ENCODE peak calls at places on chromosomes 6 and 20, in ten cellular contexts. E, S, T, L, X, P, Q, B, G and Z are unnamed samples.

GRCh38 chr6:35359744-35360348 is 17.5 kb downstream of the PPARD start:
- ATAC-seq in X (peak), Q (peak), P (peak), G (peak), B (no peak), S (peak), T (no peak), L (no peak), E (peak), Z (no peak)

GRCh38 chr20:2713285-2713684 is 20.7 kb downstream of the EBF4 start:
- ATAC-seq in T (peak), X (no peak), E (peak), L (peak), G (no peak), B (peak), P (no peak), S (no peak), Q (no peak), Z (peak)

GRCh38 chr6:88741939-88742338 is 221.5 kb downstream of the RNGTT start:
- ATAC-seq in E (no peak), T (no peak), S (no peak), L (no peak), Q (no peak), P (no peak), B (no peak), G (no peak), X (no peak), Z (no peak)

GRCh38 chr20:53900380-53900999 is 169.9 kb downstream of the BCAS1 start:
- ATAC-seq in X (peak), S (no peak), T (peak), E (peak), Q (peak), G (peak), L (peak), P (peak), B (no peak), Z (peak)

GRCh38 chr6:167932468-167933276 is 64.8 kb upstream of the KIF25 start:
- ATAC-seq in B (no peak), X (peak), P (no peak), G (no peak), E (peak), L (no peak), Q (no peak), S (no peak), T (no peak), Z (peak)

GRCh38 chr6:43804550-43805223 is 34.7 kb downstream of the VEGFA start:
- ATAC-seq in B (no peak), L (no peak), X (no peak), T (no peak), S (no peak), E (peak), G (no peak), Q (no peak), P (no peak), Z (no peak)

GRCh38 chr6:139242457-139243240 is 49.1 kb downstream of the TXLNB start:
- ATAC-seq in G (no peak), P (no peak), E (no peak), T (no peak), X (no peak), B (no peak), S (no peak), Q (no peak), L (no peak), Z (no peak)

GRCh38 chr6:119521251-119521650 is 171.7 kb upstream of the MAN1A1 start:
- ATAC-seq in E (no peak), T (no peak), Q (no peak), L (no peak), P (no peak), S (no peak), G (no peak), X (no peak), B (no peak), Z (no peak)

GRCh38 chr6:144758602-144759001 is 473.5 kb downstream of the UTRN start:
- ATAC-seq in S (no peak), T (peak), G (no peak), P (no peak), B (no peak), X (peak), E (no peak), Q (no peak), L (no peak), Z (peak)

GRCh38 chr6:89385156-89385667 is 26.9 kb downstream of the RRAGD start:
- ATAC-seq in E (peak), T (peak), X (peak), L (no peak), G (peak), Q (peak), S (no peak), B (no peak), P (no peak), Z (peak)

GRCh38 chr6:20203561-20204528 is 8.4 kb downstream of the MBOAT1 start:
- ATAC-seq in G (peak), Q (peak), P (no peak), S (no peak), L (peak), B (no peak), X (peak), T (no peak), E (no peak), Z (no peak)

GRCh38 chr6:43978473-43979360 is 148.5 kb downstream of the MRPL14 start:
- ATAC-seq in E (no peak), X (peak), S (no peak), Q (peak), B (no peak), P (peak), L (no peak), G (no peak), T (no peak), Z (no peak)

GRCh38 chr6:117776441-117776840 is 101.2 kb downstream of the NUS1 start:
- ATAC-seq in T (no peak), P (no peak), X (peak), L (no peak), B (no peak), S (no peak), Q (no peak), G (no peak), E (no peak), Z (no peak)

GRCh38 chr6:76702187-76702586 is 629.7 kb upstream of the IMPG1 start:
- ATAC-seq in L (no peak), T (no peak), B (no peak), Q (no peak), G (no peak), X (peak), S (no peak), P (no peak), E (no peak), Z (no peak)

GRCh38 chr6:13678255-13678983 is 33.2 kb downstream of the RANBP9 start:
- ATAC-seq in G (no peak), Q (peak), E (peak), S (no peak), T (no peak), L (peak), B (no peak), X (no peak), P (no peak), Z (no peak)

GRCh38 chr6:71394001-71394432 is 105.4 kb downstream of the OGFRL1 start:
- ATAC-seq in B (no peak), G (peak), P (peak), Q (peak), X (peak), E (peak), S (peak), T (no peak), L (peak), Z (no peak)

GRCh38 chr6:116278853-116279231 is 888 bp downstream of the TSPYL1 start:
- ATAC-seq in P (peak), Q (peak), T (peak), B (no peak), L (peak), E (peak), X (peak), S (peak), G (peak), Z (peak)

GRCh38 chr20:43716757-43717615 is 9.8 kb downstream of the GTSF1L start:
- ATAC-seq in L (no peak), Q (no peak), B (no peak), X (peak), G (no peak), P (no peak), S (no peak), E (no peak), T (no peak), Z (no peak)

GRCh38 chr20:23165307-23165750 is 79.2 kb upstream of the CD93 start:
- ATAC-seq in G (no peak), E (peak), P (no peak), Q (no peak), S (no peak), L (no peak), B (no peak), T (no peak), X (no peak), Z (no peak)

GRCh38 chr6:148364056-148364844 is 21.6 kb downstream of the SASH1 start:
- ATAC-seq in Q (peak), E (peak), L (no peak), G (peak), S (peak), X (no peak), P (peak), B (no peak), T (no peak), Z (peak)

GRCh38 chr20:53077373-53078205 is 105.4 kb downstream of the TSHZ2 start:
- ATAC-seq in T (peak), E (peak), L (no peak), P (peak), B (no peak), S (peak), Q (peak), G (peak), X (peak), Z (peak)

GRCh38 chr20:63968928-63969760 is 586 bp downstream of the ZNF512B start:
- ATAC-seq in S (peak), T (peak), L (peak), P (no peak), X (peak), G (no peak), E (no peak), Q (no peak), B (peak), Z (peak)

GRCh38 chr6:157665172-157665571 is 157.9 kb upstream of the SNX9 start:
- ATAC-seq in E (no peak), X (no peak), B (no peak), G (no peak), L (no peak), T (no peak), S (no peak), P (no peak), Q (no peak), Z (no peak)

GRCh38 chr6:43508481-43509141 is 1.5 kb downstream of the LRRC73 start:
- ATAC-seq in G (no peak), P (no peak), L (no peak), Q (no peak), B (no peak), X (no peak), S (no peak), T (no peak), E (no peak), Z (no peak)

GRCh38 chr6:115064680-115065079 is 721.9 kb upstream of the HS3ST5 start:
- ATAC-seq in G (no peak), E (no peak), P (no peak), X (no peak), B (no peak), S (no peak), Q (no peak), L (no peak), T (no peak), Z (no peak)